ENCODE peak calls at places on chromosome 4, in nine cellular contexts. E, H, X, B, J, O, V, L and P are unnamed samples.
A peak's percentile ranks its signal among the peaks of the same experiment; 100 is the strongest.

GRCh38 chr4:152734015-152734698 is 45.4 kb downstream of the TIGD4 start:
- DNase-seq in E (no peak), H (no peak), X (no peak), B (no peak), J (no peak), O (no peak), V (no peak), L (no peak), P (no peak)

GRCh38 chr4:74400395-74400794 is 35.5 kb downstream of the EREG start:
- DNase-seq in E (no peak), H (no peak), X (no peak), B (no peak), J (no peak), O (no peak), V (no peak), L (no peak), P (no peak)

GRCh38 chr4:12375805-12376204 is 947.1 kb upstream of the HS3ST1 start:
- DNase-seq in E (no peak), H (no peak), X (no peak), B (no peak), J (no peak), O (no peak), V (no peak), L (no peak), P (no peak)

GRCh38 chr4:73841243-73841925 is 4.9 kb downstream of the CXCL6 start:
- DNase-seq in E (no peak), H (no peak), X (no peak), B (no peak), J (no peak), O (no peak), V (peak; percentile 65), L (no peak), P (no peak)

GRCh38 chr4:73705056-73705432 is 35.3 kb upstream of the CXCL8 start:
- DNase-seq in E (no peak), H (no peak), X (no peak), B (no peak), J (no peak), O (peak; percentile 89), V (peak; percentile 84), L (no peak), P (no peak)

GRCh38 chr4:153215976-153216375 is 11.7 kb downstream of the TRIM2 start:
- DNase-seq in E (no peak), H (no peak), X (no peak), B (no peak), J (no peak), O (peak; percentile 78), V (no peak), L (no peak), P (no peak)

GRCh38 chr4:127686656-127687055 is 43.5 kb upstream of the SLC25A31 start:
- DNase-seq in E (no peak), H (no peak), X (no peak), B (no peak), J (no peak), O (peak; percentile 2), V (peak; percentile 58), L (no peak), P (no peak)

GRCh38 chr4:138646383-138646782 is 369.2 kb upstream of the NOCT start:
- DNase-seq in E (no peak), H (no peak), X (no peak), B (no peak), J (no peak), O (no peak), V (no peak), L (no peak), P (no peak)

GRCh38 chr4:112842513-112842912 is 205.6 kb downstream of the LARP7 start:
- DNase-seq in E (no peak), H (no peak), X (no peak), B (no peak), J (no peak), O (no peak), V (no peak), L (no peak), P (no peak)

GRCh38 chr4:138248058-138248457 is 5.9 kb upstream of the SLC7A11 start:
- DNase-seq in E (no peak), H (no peak), X (no peak), B (no peak), J (no peak), O (no peak), V (no peak), L (no peak), P (no peak)

GRCh38 chr4:66048861-66049260 is 378.6 kb upstream of the EPHA5 start:
- DNase-seq in E (no peak), H (no peak), X (no peak), B (no peak), J (no peak), O (peak; percentile 27), V (peak; percentile 5), L (no peak), P (no peak)

DNA sequence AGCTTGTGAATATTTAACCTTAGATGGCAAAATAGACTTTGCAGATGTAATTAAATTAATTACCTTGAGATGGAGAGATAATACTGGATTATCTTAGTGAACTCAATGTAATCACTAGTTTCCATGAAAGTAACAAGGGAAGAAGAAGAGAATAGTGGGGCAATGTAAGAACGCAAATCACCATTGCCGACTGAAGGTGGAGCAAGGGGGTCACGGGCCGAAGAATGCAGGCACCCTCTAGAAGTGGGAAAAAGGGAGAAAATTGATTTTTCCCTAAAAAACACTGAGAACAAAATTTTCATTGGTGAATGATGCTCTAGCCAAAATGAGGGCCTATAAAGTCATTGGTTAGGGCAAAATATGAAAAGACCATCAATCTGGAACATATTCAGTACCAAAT is 375.6 kb upstream of the EPHA5 start:
- DNase-seq in E (no peak), H (no peak), X (no peak), B (no peak), J (no peak), O (no peak), V (no peak), L (no peak), P (no peak)
- TF ChIP-seq CTCF in E (no peak), H (no peak), X (no peak), B (no peak), J (no peak), O (no peak), V (no peak), L (no peak), P (no peak)

GRCh38 chr4:165398570-165398969 is 19.8 kb downstream of the CPE start:
- DNase-seq in E (no peak), H (no peak), X (no peak), B (no peak), J (no peak), O (peak; percentile 54), V (peak; percentile 73), L (peak; percentile 4), P (peak; percentile 32)
- TF ChIP-seq CTCF in E (no peak), H (no peak), X (no peak), B (no peak), J (no peak), O (no peak), V (no peak), L (no peak), P (no peak)

GRCh38 chr4:163681208-163681821 is 186.8 kb downstream of the TMA16 start:
- DNase-seq in E (no peak), H (no peak), X (no peak), B (peak; percentile 65), J (no peak), O (peak; percentile 62), V (no peak), L (peak; percentile 26), P (no peak)
- TF ChIP-seq CTCF in E (peak; percentile 41), H (peak; percentile 73), X (peak; percentile 54), B (no peak), J (no peak), O (peak; percentile 70), V (peak; percentile 58), L (peak; percentile 24), P (peak; percentile 83)

DNA sequence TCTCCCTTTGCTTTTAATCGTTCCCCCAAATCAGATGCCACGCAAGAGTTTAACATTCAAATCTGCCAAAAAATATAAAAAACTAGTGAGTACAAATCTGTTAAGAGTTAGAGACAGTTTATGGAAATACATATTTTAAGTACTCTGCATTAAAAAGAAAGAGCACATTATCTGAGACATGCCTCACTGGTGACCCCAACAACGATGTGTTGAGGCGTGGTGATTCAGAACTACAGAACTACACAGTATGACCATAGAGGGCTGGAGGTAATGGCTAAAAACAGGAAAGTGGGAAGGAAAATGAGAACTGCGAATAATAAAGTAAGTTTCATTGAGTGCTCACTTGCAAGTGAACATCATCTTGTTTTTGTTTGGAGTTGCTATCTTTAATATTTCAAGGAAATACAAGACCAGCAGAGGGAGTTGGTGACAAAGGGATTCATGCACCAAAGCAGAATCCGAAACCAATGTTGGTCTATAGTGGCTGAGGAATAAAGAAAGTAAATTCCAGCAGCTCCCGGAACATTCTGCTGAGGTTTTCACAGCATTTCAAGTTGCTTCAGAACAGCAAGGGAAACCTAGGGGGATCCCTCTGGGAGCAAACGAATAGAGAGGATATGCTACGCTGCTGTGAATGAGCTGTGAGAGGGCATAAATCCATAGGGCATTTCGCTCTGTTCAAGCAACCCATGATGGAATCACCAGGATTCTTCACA is 92.2 kb downstream of the DCHS2 start:
- DNase-seq in E (no peak), H (no peak), X (no peak), B (peak; percentile 25), J (no peak), O (peak; percentile 67), V (no peak), L (no peak), P (no peak)
- TF ChIP-seq CTCF in E (peak; percentile 10), H (peak; percentile 21), X (peak; percentile 14), B (no peak), J (no peak), O (peak; percentile 61), V (peak; percentile 52), L (no peak), P (peak; percentile 29)

GRCh38 chr4:41990383-41991111 is at the start of gene SLC30A9:
- DNase-seq in E (peak; percentile 97), H (peak; percentile 95), X (peak; percentile 93), B (peak; percentile 98), J (peak; percentile 96), O (peak; percentile 93), V (peak; percentile 95), L (peak; percentile 85), P (peak; percentile 90)
- TF ChIP-seq CTCF in E (no peak), H (peak; percentile 38), X (peak; percentile 22), B (no peak), J (no peak), O (no peak), V (peak; percentile 29), L (no peak), P (peak; percentile 52)

DNA sequence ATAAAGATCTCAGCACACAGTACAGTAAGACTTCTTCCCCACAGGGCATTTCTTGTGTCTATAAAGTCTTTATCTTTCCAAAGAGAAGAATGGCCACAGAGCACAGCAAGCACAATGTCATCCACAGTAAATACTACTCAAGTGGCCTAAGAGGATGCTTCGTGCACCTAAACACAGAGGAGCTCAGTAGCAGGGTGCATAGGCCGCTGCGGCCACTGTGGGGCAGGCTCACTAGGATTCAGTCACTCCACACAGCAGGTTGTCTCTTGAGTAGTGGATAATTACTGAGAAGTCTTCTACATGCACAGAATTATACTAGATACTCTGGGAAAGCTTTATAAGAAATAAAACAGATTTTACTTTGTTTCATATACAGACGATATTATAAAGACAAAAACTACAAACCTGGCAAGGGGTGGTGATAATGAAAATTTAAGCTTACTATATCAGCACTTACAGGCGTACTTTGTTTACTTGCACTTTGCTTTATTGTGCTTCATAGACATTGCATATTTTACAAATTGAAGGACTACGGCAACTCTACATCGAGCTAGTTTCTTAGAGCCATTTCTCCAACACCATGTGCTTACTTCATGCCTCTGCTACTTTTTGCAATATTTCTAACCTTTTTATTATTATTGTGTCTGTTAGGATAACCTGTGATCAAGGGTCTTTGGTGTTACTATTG is 78.5 kb downstream of the PRDM5 start:
- DNase-seq in E (no peak), H (peak; percentile 72), X (peak; percentile 78), B (peak; percentile 70), J (no peak), O (no peak), V (no peak), L (peak; percentile 2), P (peak; percentile 61)
- TF ChIP-seq CTCF in E (no peak), H (peak; percentile 43), X (peak; percentile 35), B (peak; percentile 24), J (no peak), O (no peak), V (peak; percentile 23), L (no peak), P (peak; percentile 50)